ENCODE peak calls at places on chromosome 14, in six cellular contexts. M is GM12864; J is tibial artery; I is Jurkat, Clone E6-1; N is cardiac muscle cell; K is BJ. S is an unnamed sample.

GRCh38 chr14:99427632-99428315 is 52.9 kb downstream of the SETD3 start:
- DNase-seq in M (no peak), J (no peak), I (no peak), N (no peak), K (peak), S (peak)

GRCh38 chr14:47988175-47988574 is 312.8 kb upstream of the MDGA2 start:
- DNase-seq in M (no peak), J (no peak), I (no peak), N (no peak), K (no peak), S (no peak)

GRCh38 chr14:34340226-34340625 is 121.8 kb downstream of the SPTSSA start:
- DNase-seq in M (no peak), J (no peak), I (no peak), N (no peak), K (no peak), S (peak)

GRCh38 chr14:64465856-64466554 is 706 bp downstream of the AKAP5 start:
- DNase-seq in M (no peak), J (no peak), I (no peak), N (peak), K (no peak), S (peak)

GRCh38 chr14:65853407-65853955 is 441.0 kb downstream of the FUT8 start:
- DNase-seq in M (no peak), J (no peak), I (no peak), N (no peak), K (no peak), S (no peak)

GRCh38 chr14:20866963-20867362 is 24.2 kb upstream of the RNASE3 start:
- DNase-seq in M (no peak), J (no peak), I (no peak), N (peak), K (no peak), S (no peak)

GRCh38 chr14:90676859-90677258 is 139.4 kb downstream of the TTC7B start:
- DNase-seq in M (no peak), J (no peak), I (no peak), N (no peak), K (no peak), S (peak)

GRCh38 chr14:61841145-61841544 is 78.9 kb downstream of the SNAPC1 start:
- DNase-seq in M (no peak), J (no peak), I (no peak), N (peak), K (no peak), S (no peak)

GRCh38 chr14:58060077-58060476 is 91.9 kb downstream of the ARMH4 start:
- DNase-seq in M (no peak), J (no peak), I (no peak), N (no peak), K (no peak), S (peak)

GRCh38 chr14:32134448-32135070 is 57.5 kb downstream of the ARHGAP5 start:
- DNase-seq in M (no peak), J (no peak), I (no peak), N (no peak), K (peak), S (no peak)

GRCh38 chr14:83294941-83295340 is 1761.3 kb upstream of the SEL1L start:
- DNase-seq in M (no peak), J (no peak), I (no peak), N (no peak), K (no peak), S (no peak)

GRCh38 chr14:53841109-53842099 is 115.2 kb downstream of the BMP4 start:
- DNase-seq in M (no peak), J (no peak), I (no peak), N (no peak), K (no peak), S (peak)

GRCh38 chr14:50062438-50063039 is 53.8 kb downstream of the VCPKMT start:
- DNase-seq in M (no peak), J (no peak), I (peak), N (peak), K (no peak), S (peak)
- H3K4me3 ChIP-seq in M (peak), J (no peak), I (no peak), N (no peak), K (no peak), S (no peak)

DNA sequence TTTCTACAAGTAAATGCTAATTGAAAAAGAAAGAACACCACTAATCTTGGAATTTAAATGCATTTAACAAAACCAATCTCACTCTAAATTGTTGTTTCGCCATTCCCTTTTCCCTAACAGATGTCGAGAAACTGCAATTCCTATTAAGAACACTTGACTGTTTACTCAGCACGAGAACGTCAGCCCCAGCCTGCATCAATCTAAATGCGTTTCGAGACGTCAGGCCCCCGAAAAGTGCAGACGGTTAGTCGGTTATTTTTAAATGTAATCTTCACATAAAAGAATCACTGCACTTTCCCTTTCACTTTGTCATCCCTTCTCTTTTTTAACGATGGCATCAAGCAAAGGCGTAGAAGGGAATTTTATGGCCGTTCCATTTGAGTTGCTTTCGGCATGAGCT is 837.6 kb downstream of the VRK1 start:
- DNase-seq in M (no peak), J (no peak), I (no peak), N (no peak), K (no peak), S (peak)
- H3K4me3 ChIP-seq in M (no peak), J (peak), I (no peak), N (no peak), K (no peak), S (no peak)

DNA sequence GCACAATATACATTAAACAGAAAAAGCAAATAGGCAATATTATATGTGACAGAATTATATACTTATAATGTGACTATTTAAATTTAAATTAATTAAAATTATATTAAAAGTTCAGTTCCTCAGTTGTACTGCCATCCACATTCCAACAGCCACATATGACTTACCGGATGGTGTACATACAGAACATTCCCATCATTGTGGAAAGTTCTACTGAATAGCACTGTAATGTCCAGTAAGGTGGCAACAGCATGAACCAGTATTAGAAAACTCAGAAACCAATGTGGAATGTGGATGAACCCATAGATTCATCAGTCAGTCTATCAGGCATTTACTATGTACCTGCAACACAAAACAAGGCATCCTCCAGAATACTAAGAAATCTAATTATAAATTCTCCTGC is 12.4 kb downstream of the ATG14 start:
- DNase-seq in M (no peak), J (no peak), I (no peak), N (no peak), K (no peak), S (no peak)
- H3K4me3 ChIP-seq in M (no peak), J (no peak), I (no peak), N (no peak), K (no peak), S (no peak)

DNA sequence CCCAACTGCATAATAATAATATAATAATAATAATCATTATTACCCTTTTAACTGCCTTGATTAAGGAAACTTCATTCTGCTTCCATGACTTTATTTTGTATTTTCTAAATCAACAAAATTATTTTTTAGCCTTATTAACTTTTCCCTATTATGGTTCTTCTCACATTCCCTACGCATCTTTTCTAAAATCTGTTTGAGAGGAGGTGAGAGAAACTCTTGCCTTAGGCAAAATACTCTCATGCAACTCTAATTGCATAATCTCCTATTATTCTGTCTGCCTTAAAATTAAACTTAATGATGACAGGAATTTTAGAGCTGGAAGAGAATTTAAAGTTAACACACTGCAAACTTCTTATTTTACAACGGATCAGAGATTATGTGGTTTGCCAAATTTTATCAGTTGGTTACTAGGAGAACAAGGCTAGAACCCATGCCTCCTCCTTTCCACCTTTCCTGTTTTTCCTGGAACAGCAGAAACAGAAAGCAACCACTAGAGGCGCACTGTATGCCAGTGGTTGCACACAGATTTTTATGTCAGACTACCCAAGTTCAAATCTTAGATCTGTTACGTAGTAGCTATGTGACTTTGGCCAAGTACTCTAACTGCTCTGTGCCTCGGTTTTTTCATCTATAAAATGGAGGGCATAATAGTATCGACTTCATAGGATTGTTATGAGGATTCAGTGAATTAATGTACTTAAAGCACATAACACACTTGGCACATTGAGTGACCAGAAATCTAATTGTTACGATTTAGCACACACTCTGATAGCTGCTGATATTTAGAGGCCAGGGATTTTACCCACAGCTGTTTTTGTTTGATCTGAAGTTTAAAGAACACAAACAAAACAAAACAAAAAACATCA is 4.4 kb upstream of the BRMS1L start:
- DNase-seq in M (no peak), J (no peak), I (peak), N (peak), K (no peak), S (peak)
- H3K4me3 ChIP-seq in M (no peak), J (no peak), I (no peak), N (no peak), K (no peak), S (no peak)

GRCh38 chr14:97976861-97977260 is 1179.7 kb downstream of the VRK1 start:
- DNase-seq in M (no peak), J (no peak), I (no peak), N (no peak), K (no peak), S (no peak)
- H3K4me3 ChIP-seq in M (no peak), J (peak), I (peak), N (no peak), K (no peak), S (no peak)

GRCh38 chr14:67541448-67542387 is 8.6 kb downstream of the PLEKHH1 start:
- DNase-seq in M (no peak), J (no peak), I (no peak), N (peak), K (no peak), S (no peak)
- H3K4me3 ChIP-seq in M (no peak), J (no peak), I (no peak), N (peak), K (no peak), S (no peak)

S was measured in epithelial cell of esophagus.